ENCODE peak calls at places on chromosomes 3 and 15, in ten cellular contexts. E is HL-60, G is sigmoid colon, B is spleen, T is breast epithelium, X is GM12891, S is stomach, M is GM23338, F is GM12878, O is SK-N-SH. Y is an unnamed sample.

GRCh38 chr15:75347222-75348033 is 589 bp downstream of the NEIL1 start:
- DNase-seq in E (no peak), G (peak), B (peak), T (no peak), X (peak), S (peak), M (peak), F (no peak), O (peak), Y (no peak)

GRCh38 chr3:61955483-61955882 is 394.1 kb downstream of the PTPRG start:
- DNase-seq in E (no peak), G (no peak), B (no peak), T (no peak), X (no peak), S (no peak), M (no peak), F (no peak), O (no peak), Y (no peak)

GRCh38 chr3:158160958-158161357 is 51.1 kb downstream of the RSRC1 start:
- DNase-seq in E (no peak), G (no peak), B (no peak), T (no peak), X (no peak), S (no peak), M (no peak), F (no peak), O (no peak), Y (no peak)

GRCh38 chr3:159892171-159892791 is 96.4 kb upstream of the IL12A start:
- DNase-seq in E (no peak), G (no peak), B (no peak), T (peak), X (no peak), S (no peak), M (no peak), F (no peak), O (no peak), Y (no peak)

GRCh38 chr3:142962520-142963265 is 781 bp downstream of the PAQR9 start:
- DNase-seq in E (no peak), G (no peak), B (no peak), T (no peak), X (no peak), S (no peak), M (peak), F (no peak), O (no peak), Y (no peak)

GRCh38 chr15:35173444-35174118 is 88.5 kb upstream of the NANOGP8 start:
- DNase-seq in E (no peak), G (no peak), B (no peak), T (no peak), X (no peak), S (no peak), M (no peak), F (no peak), O (no peak), Y (no peak)

GRCh38 chr3:184325715-184326114 is 11.3 kb downstream of the EIF4G1 start:
- DNase-seq in E (no peak), G (no peak), B (no peak), T (no peak), X (no peak), S (no peak), M (no peak), F (no peak), O (peak), Y (no peak)

GRCh38 chr3:60053518-60054265 is 1003.9 kb upstream of the CFAP20DC start:
- DNase-seq in E (no peak), G (no peak), B (no peak), T (no peak), X (no peak), S (no peak), M (no peak), F (no peak), O (no peak), Y (no peak)

GRCh38 chr3:113838631-113839209 is at the start of gene GRAMD1C:
- DNase-seq in E (peak), G (peak), B (peak), T (peak), X (peak), S (peak), M (peak), F (peak), O (peak), Y (peak)
- TF ChIP-seq POLR2AphosphoS5 in E (no peak), G (no peak), B (peak), T (peak), X (no peak), S (no peak), M (no peak), F (no peak), O (no peak), Y (no peak)

GRCh38 chr3:123679712-123680386 is 95.0 kb upstream of the HACD2 start:
- DNase-seq in E (no peak), G (peak), B (no peak), T (no peak), X (no peak), S (no peak), M (no peak), F (no peak), O (no peak), Y (no peak)
- TF ChIP-seq POLR2AphosphoS5 in E (no peak), G (peak), B (no peak), T (no peak), X (no peak), S (no peak), M (no peak), F (no peak), O (no peak), Y (no peak)

GRCh38 chr3:124256156-124256555 is 264.2 kb upstream of the ROPN1 start:
- DNase-seq in E (no peak), G (no peak), B (no peak), T (no peak), X (no peak), S (no peak), M (peak), F (no peak), O (no peak), Y (no peak)
- TF ChIP-seq POLR2AphosphoS5 in E (no peak), G (no peak), B (no peak), T (no peak), X (no peak), S (no peak), M (no peak), F (no peak), O (no peak), Y (no peak)

GRCh38 chr15:92714457-92715401 is 59.2 kb upstream of the FAM174B start:
- DNase-seq in E (peak), G (peak), B (peak), T (peak), X (peak), S (peak), M (peak), F (peak), O (peak), Y (no peak)

GRCh38 chr15:92715753-92716152 is 60.2 kb upstream of the FAM174B start:
- DNase-seq in E (no peak), G (peak), B (no peak), T (no peak), X (no peak), S (peak), M (peak), F (no peak), O (no peak), Y (no peak)

GRCh38 chr15:92719024-92719423 is 63.4 kb upstream of the FAM174B start:
- DNase-seq in E (no peak), G (no peak), B (no peak), T (no peak), X (no peak), S (no peak), M (no peak), F (no peak), O (no peak), Y (no peak)

GRCh38 chr15:92711457-92711831 is 55.9 kb upstream of the FAM174B start:
- DNase-seq in E (no peak), G (no peak), B (no peak), T (no peak), X (no peak), S (no peak), M (peak), F (no peak), O (no peak), Y (no peak)

GRCh38 chr15:92714071-92714456 is 58.5 kb upstream of the FAM174B start:
- DNase-seq in E (no peak), G (no peak), B (no peak), T (peak), X (peak), S (no peak), M (peak), F (no peak), O (peak), Y (no peak)
- TF ChIP-seq POLR2AphosphoS5 in E (no peak), G (no peak), B (no peak), T (no peak), X (no peak), S (no peak), M (no peak), F (no peak), O (no peak), Y (no peak)

DNA sequence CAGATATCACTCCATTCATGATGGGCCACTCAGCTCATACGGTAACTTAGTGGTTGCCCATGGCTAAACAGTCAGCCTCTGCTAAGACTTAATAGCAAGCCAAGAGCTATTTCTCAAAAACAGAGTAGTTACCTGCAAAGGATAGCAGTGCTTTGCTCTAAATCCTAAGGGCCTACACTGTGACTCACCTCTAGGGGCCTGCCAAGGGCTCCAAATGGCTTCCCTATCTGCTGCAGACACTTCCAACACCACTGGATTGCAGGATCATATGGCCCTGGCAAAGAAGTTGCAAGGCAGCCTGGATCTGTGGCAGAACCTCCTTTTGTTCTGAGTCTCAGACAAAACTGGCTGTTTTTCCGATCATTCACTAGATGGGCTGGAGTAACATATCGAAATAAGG is 17.8 kb downstream of the CGGBP1 start:
- DNase-seq in E (no peak), G (no peak), B (no peak), T (no peak), X (no peak), S (no peak), M (peak), F (no peak), O (no peak), Y (no peak)
- TF ChIP-seq POLR2AphosphoS5 in E (no peak), G (no peak), B (no peak), T (no peak), X (no peak), S (no peak), M (no peak), F (no peak), O (no peak), Y (no peak)

DNA sequence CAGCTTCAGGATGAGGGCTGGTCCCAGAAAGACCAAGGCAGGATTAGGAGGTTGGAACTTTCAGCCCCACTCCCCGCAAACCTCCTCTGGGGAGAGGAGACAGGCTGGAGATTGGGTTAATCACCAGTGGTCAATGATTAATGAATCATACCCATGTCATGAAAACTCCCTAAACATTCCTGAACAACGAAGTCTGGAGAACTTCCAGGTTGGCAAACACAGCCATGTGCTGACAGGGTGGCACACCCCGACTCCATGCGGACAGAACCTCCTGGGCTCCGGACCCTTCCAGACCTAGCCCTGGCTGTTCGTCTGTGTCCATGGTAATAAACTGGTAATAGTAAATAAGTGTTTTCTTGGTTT is 151.3 kb downstream of the TJP1 start:
- DNase-seq in E (no peak), G (no peak), B (no peak), T (no peak), X (no peak), S (peak), M (no peak), F (no peak), O (no peak), Y (no peak)
- TF ChIP-seq POLR2AphosphoS5 in E (no peak), G (no peak), B (no peak), T (no peak), X (no peak), S (peak), M (no peak), F (no peak), O (peak), Y (no peak)

DNA sequence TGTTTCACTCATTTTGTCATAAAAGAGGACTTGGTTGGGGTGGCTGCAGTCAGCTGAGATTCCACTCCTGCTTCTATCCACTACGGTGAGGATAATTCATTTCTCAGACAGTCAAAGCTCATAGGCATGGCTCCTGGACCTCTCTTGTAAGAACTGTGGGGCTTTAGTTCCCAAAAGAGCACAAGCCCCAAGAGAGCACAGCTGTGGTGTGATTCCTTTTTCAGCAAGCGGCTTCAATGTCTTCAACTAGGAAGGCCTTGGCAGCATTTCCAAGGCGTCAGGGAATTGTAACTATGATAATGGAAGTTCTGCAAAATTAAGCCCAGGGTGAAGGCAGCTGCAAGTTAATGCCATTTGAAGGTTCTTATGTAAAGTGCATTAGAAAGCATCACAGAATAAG is 657.1 kb downstream of the GRM7 start:
- DNase-seq in E (no peak), G (no peak), B (no peak), T (no peak), X (no peak), S (no peak), M (no peak), F (no peak), O (no peak), Y (no peak)
- TF ChIP-seq POLR2AphosphoS5 in E (no peak), G (no peak), B (no peak), T (no peak), X (no peak), S (no peak), M (no peak), F (no peak), O (no peak), Y (no peak)

GRCh38 chr15:64634576-64635485 is 140.6 kb downstream of the RBPMS2 start:
- DNase-seq in E (no peak), G (no peak), B (no peak), T (no peak), X (no peak), S (no peak), M (peak), F (peak), O (no peak), Y (no peak)

GRCh38 chr15:64636541-64636940 is 138.8 kb downstream of the RBPMS2 start:
- DNase-seq in E (no peak), G (no peak), B (no peak), T (no peak), X (no peak), S (no peak), M (no peak), F (no peak), O (no peak), Y (no peak)

GRCh38 chr15:64634020-64634419 is 141.4 kb downstream of the RBPMS2 start:
- DNase-seq in E (peak), G (no peak), B (no peak), T (no peak), X (no peak), S (no peak), M (peak), F (peak), O (no peak), Y (no peak)

GRCh38 chr15:64636101-64636500 is 139.3 kb downstream of the RBPMS2 start:
- DNase-seq in E (no peak), G (no peak), B (no peak), T (no peak), X (no peak), S (no peak), M (no peak), F (no peak), O (no peak), Y (no peak)

DNA sequence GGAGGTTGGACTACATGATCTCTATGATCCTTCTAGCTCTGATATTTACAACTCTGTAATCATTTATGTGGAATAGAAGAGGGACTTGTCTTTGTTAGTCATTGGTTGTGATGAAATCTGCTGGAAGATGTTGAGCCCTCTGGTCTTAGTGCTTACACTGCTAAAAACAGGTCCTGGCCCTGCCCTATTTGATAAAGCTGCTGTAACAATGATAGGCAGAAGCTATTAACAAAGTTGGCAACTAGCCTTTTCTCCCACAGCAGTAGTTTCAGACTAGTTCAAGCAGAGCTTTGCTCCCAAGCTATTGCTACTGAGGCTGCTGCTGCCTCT is 139.9 kb downstream of the RBPMS2 start:
- DNase-seq in E (no peak), G (peak), B (no peak), T (no peak), X (no peak), S (peak), M (no peak), F (peak), O (peak), Y (no peak)
- TF ChIP-seq POLR2AphosphoS5 in E (no peak), G (no peak), B (no peak), T (no peak), X (no peak), S (peak), M (no peak), F (no peak), O (no peak), Y (no peak)

Y was measured in SK-N-MC.